ENCODE peak calls at places on chromosomes 5 and 9, in six cellular contexts. M is iris pigment epithelial cell; L is NCI-H2081; Y is coronary artery; X is CD8-positive, alpha-beta memory T cell; C is activated CD8-positive, alpha-beta memory T cell treated with anti-CD3 and anti-CD28 coated beads, Interleukin-2, amount 50 U/mL, for 4 hours. K is an unnamed sample.

GRCh38 chr5:133681896-133682295 is 69.6 kb upstream of the FSTL4 start:
- DNase-seq in Y (peak; percentile 50), C (no peak), L (no peak), M (no peak), X (no peak), K (peak; percentile 20)

GRCh38 chr9:77512876-77513275 is 135.2 kb downstream of the GNA14 start:
- DNase-seq in L (no peak), C (no peak), M (peak; percentile 43), X (no peak), Y (no peak), K (no peak)

GRCh38 chr5:38994329-38994927 is 79.8 kb downstream of the RICTOR start:
- DNase-seq in Y (no peak), C (peak; percentile 19), X (peak; percentile 13), M (peak; percentile 70), L (peak; percentile 50), K (no peak)

GRCh38 chr5:141779642-141780041 is 97.6 kb upstream of the ARAP3 start:
- DNase-seq in X (no peak), Y (no peak), L (no peak), M (peak; percentile 10), C (no peak), K (no peak)

GRCh38 chr5:13625616-13626198 is 318.8 kb downstream of the DNAH5 start:
- DNase-seq in C (no peak), Y (no peak), M (no peak), X (no peak), L (no peak), K (no peak)

GRCh38 chr5:31106742-31107546 is 86.5 kb upstream of the CDH6 start:
- DNase-seq in C (no peak), Y (no peak), M (peak; percentile 53), X (no peak), L (peak; percentile 68), K (no peak)

GRCh38 chr5:6715271-6715670 is 2.0 kb downstream of the TENT4A start:
- DNase-seq in X (no peak), L (no peak), M (no peak), Y (no peak), C (no peak), K (no peak)

GRCh38 chr5:150539206-150539605 is 31.3 kb downstream of the NDST1 start:
- DNase-seq in C (no peak), X (no peak), L (no peak), M (no peak), Y (no peak), K (no peak)

GRCh38 chr5:149301744-149302380 is 30.2 kb downstream of the AFAP1L1 start:
- DNase-seq in X (no peak), M (peak; percentile 64), C (no peak), L (no peak), Y (no peak), K (no peak)

GRCh38 chr9:70465398-70465797 is 50.9 kb upstream of the KLF9 start:
- DNase-seq in M (no peak), C (no peak), X (no peak), L (no peak), Y (no peak), K (no peak)